ENCODE peak calls at places on chromosome 15, in nine cellular contexts. W is EL, T is NCI-H1930, Y is fibroblast of lung, Q is AG08395, M is neural crest cell, C is NCI-H2029 treated with DMSO at 0.1 percent for 48 hours, R is brain microvascular endothelial cell, N is kidney tubule cell. F is an unnamed sample.

GRCh38 chr15:60396560-60396963 is 1.2 kb downstream of the ANXA2 start:
- DNase-seq in Y (no peak), N (no peak), T (no peak), M (no peak), R (no peak), W (peak), C (no peak), Q (no peak), F (no peak)

GRCh38 chr15:80512729-80513670 is 108.8 kb downstream of the ARNT2 start:
- DNase-seq in R (no peak), W (peak), Y (peak), Q (peak), N (peak), C (no peak), T (no peak), M (no peak), F (no peak)

GRCh38 chr15:31605467-31605931 is 278.9 kb downstream of the KLF13 start:
- DNase-seq in W (peak), Q (peak), Y (peak), T (peak), R (peak), M (peak), N (peak), C (no peak), F (no peak)

GRCh38 chr15:46961795-46962194 is 755.5 kb upstream of the SEMA6D start:
- DNase-seq in T (no peak), N (no peak), R (no peak), Q (no peak), C (no peak), W (no peak), Y (no peak), M (no peak), F (no peak)

GRCh38 chr15:77064118-77064517 is 6.8 kb downstream of the TSPAN3 start:
- DNase-seq in T (no peak), Y (no peak), M (no peak), C (no peak), W (no peak), N (no peak), R (no peak), Q (no peak), F (no peak)

GRCh38 chr15:46091860-46092450 is 457.1 kb downstream of the SQOR start:
- DNase-seq in W (peak), T (no peak), Y (peak), N (peak), Q (peak), C (peak), R (no peak), M (peak), F (peak)

GRCh38 chr15:91127236-91127914 is 27.3 kb downstream of the SV2B start:
- DNase-seq in Q (no peak), C (no peak), R (no peak), N (no peak), Y (no peak), M (no peak), W (no peak), T (no peak), F (no peak)

GRCh38 chr15:37133619-37134018 is 33.3 kb upstream of the MEIS2 start:
- DNase-seq in N (no peak), W (peak), M (no peak), Y (peak), Q (peak), R (no peak), C (no peak), T (no peak), F (peak)

GRCh38 chr15:34318277-34319079 is 19.1 kb downstream of the SLC12A6 start:
- DNase-seq in T (no peak), W (peak), R (no peak), C (peak), Q (peak), Y (peak), N (peak), M (no peak), F (peak)

GRCh38 chr15:94460624-94461023 is 229.3 kb downstream of the MCTP2 start:
- DNase-seq in Q (no peak), N (peak), W (no peak), T (no peak), R (no peak), Y (no peak), M (no peak), C (no peak), F (no peak)

GRCh38 chr15:27820232-27820631 is 278.9 kb downstream of the OCA2 start:
- DNase-seq in C (no peak), N (no peak), Y (peak), T (no peak), Q (peak), R (peak), W (no peak), M (no peak), F (no peak)

GRCh38 chr15:31263751-31264533 is 62.7 kb upstream of the KLF13 start:
- DNase-seq in Q (no peak), Y (no peak), C (peak), W (no peak), T (no peak), R (no peak), N (peak), M (no peak), F (peak)

GRCh38 chr15:25508369-25509002 is 69.7 kb upstream of the UBE3A start:
- DNase-seq in R (peak), N (peak), M (no peak), Q (peak), Y (peak), W (peak), T (peak), C (peak), F (no peak)

GRCh38 chr15:71044006-71044405 is 71.3 kb upstream of the THSD4 start:
- DNase-seq in W (peak), N (peak), T (no peak), R (peak), M (no peak), Q (no peak), C (no peak), Y (peak), F (no peak)

GRCh38 chr15:58934521-58934920 is 1.0 kb upstream of the SLTM start:
- DNase-seq in C (no peak), R (no peak), M (no peak), Q (no peak), N (peak), Y (no peak), T (no peak), W (peak), F (no peak)

GRCh38 chr15:89469331-89470107 is 26.9 kb downstream of the RHCG start:
- DNase-seq in C (no peak), W (no peak), Y (no peak), T (no peak), R (no peak), Q (no peak), N (no peak), M (no peak), F (no peak)

GRCh38 chr15:80695099-80695910 is at the start of gene ABHD17C:
- DNase-seq in R (peak), W (peak), C (no peak), N (peak), Q (peak), Y (peak), T (no peak), M (peak), F (peak)

GRCh38 chr15:92391640-92392039 is 2.0 kb upstream of the ST8SIA2 start:
- DNase-seq in W (peak), R (peak), N (peak), C (no peak), M (peak), T (no peak), Q (peak), Y (peak), F (peak)

GRCh38 chr15:92643849-92644815 is 11.4 kb downstream of the FAM174B start:
- DNase-seq in C (peak), Q (no peak), R (no peak), Y (no peak), N (no peak), M (no peak), T (no peak), W (no peak), F (no peak)

GRCh38 chr15:44712108-44713005 is 1.0 kb downstream of the B2M start:
- DNase-seq in W (peak), Q (peak), Y (peak), C (peak), T (no peak), M (no peak), R (peak), N (peak), F (peak)

GRCh38 chr15:44537728-44538240 is 837 bp downstream of the EIF3J start:
- DNase-seq in N (peak), Y (peak), Q (no peak), C (no peak), R (peak), W (peak), T (no peak), M (no peak), F (no peak)

GRCh38 chr15:33022629-33023028 is 171.9 kb downstream of the FMN1 start:
- DNase-seq in R (peak), M (no peak), C (no peak), T (no peak), N (peak), Y (peak), W (peak), Q (peak), F (peak)

GRCh38 chr15:96115642-96116041 is 214.9 kb upstream of the NR2F2 start:
- DNase-seq in R (peak), C (no peak), N (peak), Y (peak), Q (peak), T (no peak), M (no peak), W (peak), F (no peak)

GRCh38 chr15:25824618-25825017 is 38.5 kb downstream of the ATP10A start:
- DNase-seq in C (no peak), M (no peak), N (no peak), Y (no peak), T (no peak), W (no peak), Q (no peak), R (no peak), F (no peak)

GRCh38 chr15:56243117-56243773 is 434 bp downstream of the RFX7 start:
- DNase-seq in N (peak), R (no peak), T (peak), Q (peak), W (peak), Y (peak), C (no peak), M (peak), F (peak)

GRCh38 chr15:32852771-32853170 is 135.0 kb downstream of the GREM1 start:
- DNase-seq in C (no peak), T (no peak), R (no peak), W (no peak), Y (no peak), M (no peak), Q (no peak), N (peak), F (no peak)

GRCh38 chr15:82986442-82986780 is 401 bp downstream of the RAMAC start:
- DNase-seq in M (no peak), N (no peak), Q (no peak), W (no peak), Y (no peak), R (no peak), C (no peak), T (no peak), F (peak)

GRCh38 chr15:74723754-74724334 is 1.5 kb downstream of the CYP1A1 start:
- DNase-seq in M (no peak), C (no peak), Q (peak), R (peak), N (peak), W (peak), Y (peak), T (peak), F (peak)

GRCh38 chr15:66323312-66323928 is 30.1 kb downstream of the DIS3L start:
- DNase-seq in C (no peak), R (no peak), Y (no peak), T (no peak), M (no peak), N (no peak), W (no peak), Q (no peak), F (no peak)

GRCh38 chr15:76109046-76109445 is 49.3 kb downstream of the TMEM266 start:
- DNase-seq in Q (no peak), R (no peak), N (no peak), C (no peak), M (no peak), Y (no peak), W (no peak), T (no peak), F (no peak)

GRCh38 chr15:64009241-64009640 is 37.0 kb downstream of the DAPK2 start:
- DNase-seq in C (no peak), N (no peak), R (no peak), W (no peak), M (no peak), Q (no peak), T (no peak), Y (no peak), F (no peak)

GRCh38 chr15:60875681-60876080 is 353.4 kb downstream of the RORA start:
- DNase-seq in R (no peak), M (no peak), W (no peak), C (no peak), N (no peak), Y (no peak), T (no peak), Q (no peak), F (no peak)

GRCh38 chr15:61195116-61196002 is 33.7 kb downstream of the RORA start:
- DNase-seq in M (peak), W (peak), Q (peak), N (peak), C (no peak), T (no peak), Y (peak), R (peak), F (peak)

GRCh38 chr15:76286231-76286879 is 24.9 kb downstream of the ETFA start:
- DNase-seq in Y (peak), W (peak), N (no peak), T (no peak), M (no peak), Q (no peak), R (no peak), C (no peak), F (no peak)

GRCh38 chr15:79896634-79897379 is at the start of gene MTHFS:
- DNase-seq in W (peak), M (peak), T (peak), N (peak), Y (peak), C (peak), Q (peak), R (peak), F (peak)

GRCh38 chr15:82808634-82809041 is 790 bp upstream of the WHAMM start:
- DNase-seq in R (no peak), C (no peak), M (no peak), Y (no peak), T (no peak), N (peak), Q (no peak), W (no peak), F (no peak)

GRCh38 chr15:81087121-81087520 is 46.9 kb upstream of the CFAP161 start:
- DNase-seq in W (no peak), R (no peak), Q (peak), M (no peak), C (no peak), T (no peak), N (no peak), Y (peak), F (no peak)

GRCh38 chr15:27671794-27672438 is 427.2 kb downstream of the OCA2 start:
- DNase-seq in T (no peak), W (no peak), Q (no peak), Y (no peak), C (no peak), N (no peak), R (no peak), M (no peak), F (no peak)